ENCODE peak calls at places on chromosomes 3 and 15, in nine cellular contexts. One of them, this sample, is unnamed.

GRCh38 chr3:167078070-167078622 is 302.0 kb downstream of the ZBBX start:
- DNase-seq in CD4-positive, alpha-beta T cell: no peak
- DNase-seq in bronchial epithelial cell: no peak
- DNase-seq in heart left ventricle: no peak
- DNase-seq in OCI-LY7: no peak
- DNase-seq in lower leg skin: no peak
- DNase-seq in cardiac fibroblast: no peak
- DNase-seq in psoas muscle: no peak
- DNase-seq in left ventricle myocardium inferior: no peak
- DNase-seq in this sample: no peak

GRCh38 chr3:123739754-123740153 is 144.4 kb downstream of the MYLK start:
- DNase-seq in CD4-positive, alpha-beta T cell: no peak
- DNase-seq in bronchial epithelial cell: peak; percentile 93
- DNase-seq in heart left ventricle: no peak
- DNase-seq in OCI-LY7: no peak
- DNase-seq in lower leg skin: peak; percentile 15
- DNase-seq in cardiac fibroblast: peak; percentile 47
- DNase-seq in psoas muscle: no peak
- DNase-seq in left ventricle myocardium inferior: no peak
- DNase-seq in this sample: peak; percentile 70

GRCh38 chr3:102466001-102466400 is 31.2 kb downstream of the ZPLD1 start:
- DNase-seq in CD4-positive, alpha-beta T cell: no peak
- DNase-seq in bronchial epithelial cell: no peak
- DNase-seq in heart left ventricle: no peak
- DNase-seq in OCI-LY7: no peak
- DNase-seq in lower leg skin: no peak
- DNase-seq in cardiac fibroblast: no peak
- DNase-seq in psoas muscle: no peak
- DNase-seq in left ventricle myocardium inferior: no peak
- DNase-seq in this sample: no peak

GRCh38 chr3:38649500-38650247 is at the start of gene SCN5A:
- DNase-seq in CD4-positive, alpha-beta T cell: peak; percentile 56
- DNase-seq in bronchial epithelial cell: no peak
- DNase-seq in heart left ventricle: peak; percentile 81
- DNase-seq in OCI-LY7: no peak
- DNase-seq in lower leg skin: peak; percentile 85
- DNase-seq in cardiac fibroblast: peak; percentile 28
- DNase-seq in psoas muscle: peak; percentile 59
- DNase-seq in left ventricle myocardium inferior: peak; percentile 55
- DNase-seq in this sample: no peak

GRCh38 chr3:107368999-107369398 is 8.2 kb upstream of the CCDC54 start:
- DNase-seq in CD4-positive, alpha-beta T cell: no peak
- DNase-seq in bronchial epithelial cell: no peak
- DNase-seq in heart left ventricle: no peak
- DNase-seq in OCI-LY7: no peak
- DNase-seq in lower leg skin: no peak
- DNase-seq in cardiac fibroblast: no peak
- DNase-seq in psoas muscle: no peak
- DNase-seq in left ventricle myocardium inferior: no peak
- DNase-seq in this sample: no peak

GRCh38 chr15:22850055-22850454 is 11.6 kb downstream of the NIPA2 start:
- DNase-seq in CD4-positive, alpha-beta T cell: no peak
- DNase-seq in bronchial epithelial cell: no peak
- DNase-seq in heart left ventricle: no peak
- DNase-seq in OCI-LY7: no peak
- DNase-seq in lower leg skin: no peak
- DNase-seq in cardiac fibroblast: peak; percentile 30
- DNase-seq in psoas muscle: no peak
- DNase-seq in left ventricle myocardium inferior: no peak
- DNase-seq in this sample: no peak

GRCh38 chr3:64150527-64151238 is 74.6 kb downstream of the PRICKLE2 start:
- DNase-seq in CD4-positive, alpha-beta T cell: no peak
- DNase-seq in bronchial epithelial cell: peak; percentile 87
- DNase-seq in heart left ventricle: peak; percentile 66
- DNase-seq in OCI-LY7: no peak
- DNase-seq in lower leg skin: peak; percentile 31
- DNase-seq in cardiac fibroblast: peak; percentile 82
- DNase-seq in psoas muscle: peak; percentile 59
- DNase-seq in left ventricle myocardium inferior: peak; percentile 63
- DNase-seq in this sample: peak; percentile 89

GRCh38 chr3:133124511-133124910 is 86.3 kb downstream of the TMEM108 start:
- DNase-seq in CD4-positive, alpha-beta T cell: no peak
- DNase-seq in bronchial epithelial cell: no peak
- DNase-seq in heart left ventricle: no peak
- DNase-seq in OCI-LY7: no peak
- DNase-seq in lower leg skin: no peak
- DNase-seq in cardiac fibroblast: peak; percentile 22
- DNase-seq in psoas muscle: no peak
- DNase-seq in left ventricle myocardium inferior: peak; percentile 15
- DNase-seq in this sample: no peak

GRCh38 chr3:170735821-170736220 is 134.2 kb downstream of the RPL22L1 start:
- DNase-seq in CD4-positive, alpha-beta T cell: no peak
- DNase-seq in bronchial epithelial cell: no peak
- DNase-seq in heart left ventricle: no peak
- DNase-seq in OCI-LY7: no peak
- DNase-seq in lower leg skin: no peak
- DNase-seq in cardiac fibroblast: no peak
- DNase-seq in psoas muscle: no peak
- DNase-seq in left ventricle myocardium inferior: no peak
- DNase-seq in this sample: no peak

GRCh38 chr3:150589759-150590158 is 13.4 kb upstream of the SELENOT start:
- DNase-seq in CD4-positive, alpha-beta T cell: no peak
- DNase-seq in bronchial epithelial cell: peak; percentile 48
- DNase-seq in heart left ventricle: no peak
- DNase-seq in OCI-LY7: no peak
- DNase-seq in lower leg skin: no peak
- DNase-seq in cardiac fibroblast: peak; percentile 9
- DNase-seq in psoas muscle: no peak
- DNase-seq in left ventricle myocardium inferior: no peak
- DNase-seq in this sample: peak; percentile 3

GRCh38 chr15:92079047-92079446 is 225.5 kb downstream of the SLCO3A1 start:
- DNase-seq in CD4-positive, alpha-beta T cell: no peak
- DNase-seq in bronchial epithelial cell: no peak
- DNase-seq in heart left ventricle: no peak
- DNase-seq in OCI-LY7: peak; percentile 51
- DNase-seq in lower leg skin: no peak
- DNase-seq in cardiac fibroblast: no peak
- DNase-seq in psoas muscle: no peak
- DNase-seq in left ventricle myocardium inferior: no peak
- DNase-seq in this sample: no peak

GRCh38 chr3:175349181-175349580 is 490.0 kb downstream of the NAALADL2 start:
- DNase-seq in CD4-positive, alpha-beta T cell: no peak
- DNase-seq in bronchial epithelial cell: no peak
- DNase-seq in heart left ventricle: no peak
- DNase-seq in OCI-LY7: peak; percentile 36
- DNase-seq in lower leg skin: no peak
- DNase-seq in cardiac fibroblast: no peak
- DNase-seq in psoas muscle: no peak
- DNase-seq in left ventricle myocardium inferior: no peak
- DNase-seq in this sample: no peak

GRCh38 chr3:120907659-120908029 is 361 bp upstream of the STXBP5L start:
- DNase-seq in CD4-positive, alpha-beta T cell: no peak
- DNase-seq in bronchial epithelial cell: no peak
- DNase-seq in heart left ventricle: no peak
- DNase-seq in OCI-LY7: no peak
- DNase-seq in lower leg skin: no peak
- DNase-seq in cardiac fibroblast: no peak
- DNase-seq in psoas muscle: no peak
- DNase-seq in left ventricle myocardium inferior: no peak
- DNase-seq in this sample: no peak

GRCh38 chr3:129485681-129486056 is 42.8 kb upstream of the RHO start:
- DNase-seq in CD4-positive, alpha-beta T cell: no peak
- DNase-seq in bronchial epithelial cell: peak; percentile 92
- DNase-seq in heart left ventricle: peak; percentile 83
- DNase-seq in OCI-LY7: no peak
- DNase-seq in lower leg skin: peak; percentile 98
- DNase-seq in cardiac fibroblast: peak; percentile 99
- DNase-seq in psoas muscle: peak; percentile 88
- DNase-seq in left ventricle myocardium inferior: peak; percentile 72
- DNase-seq in this sample: peak; percentile 100

GRCh38 chr3:38002940-38003339 is 12.4 kb downstream of the VILL start:
- DNase-seq in CD4-positive, alpha-beta T cell: no peak
- DNase-seq in bronchial epithelial cell: no peak
- DNase-seq in heart left ventricle: no peak
- DNase-seq in OCI-LY7: no peak
- DNase-seq in lower leg skin: no peak
- DNase-seq in cardiac fibroblast: no peak
- DNase-seq in psoas muscle: no peak
- DNase-seq in left ventricle myocardium inferior: no peak
- DNase-seq in this sample: no peak

GRCh38 chr15:69578792-69579587 is 126.4 kb downstream of the RPLP1 start:
- DNase-seq in CD4-positive, alpha-beta T cell: no peak
- DNase-seq in bronchial epithelial cell: peak; percentile 61
- DNase-seq in heart left ventricle: no peak
- DNase-seq in OCI-LY7: no peak
- DNase-seq in lower leg skin: no peak
- DNase-seq in cardiac fibroblast: no peak
- DNase-seq in psoas muscle: peak; percentile 61
- DNase-seq in left ventricle myocardium inferior: no peak
- DNase-seq in this sample: no peak

GRCh38 chr3:81592101-81592500 is 169.3 kb downstream of the GBE1 start:
- DNase-seq in CD4-positive, alpha-beta T cell: no peak
- DNase-seq in bronchial epithelial cell: peak; percentile 51
- DNase-seq in heart left ventricle: no peak
- DNase-seq in OCI-LY7: no peak
- DNase-seq in lower leg skin: no peak
- DNase-seq in cardiac fibroblast: peak; percentile 20
- DNase-seq in psoas muscle: no peak
- DNase-seq in left ventricle myocardium inferior: no peak
- DNase-seq in this sample: peak; percentile 8

GRCh38 chr3:82055792-82056191 is 294.3 kb upstream of the GBE1 start:
- DNase-seq in CD4-positive, alpha-beta T cell: no peak
- DNase-seq in bronchial epithelial cell: peak; percentile 78
- DNase-seq in heart left ventricle: no peak
- DNase-seq in OCI-LY7: no peak
- DNase-seq in lower leg skin: no peak
- DNase-seq in cardiac fibroblast: no peak
- DNase-seq in psoas muscle: no peak
- DNase-seq in left ventricle myocardium inferior: no peak
- DNase-seq in this sample: peak; percentile 1

GRCh38 chr15:31328425-31328998 is 1.9 kb downstream of the KLF13 start:
- DNase-seq in CD4-positive, alpha-beta T cell: peak; percentile 72
- DNase-seq in bronchial epithelial cell: peak; percentile 17
- DNase-seq in heart left ventricle: no peak
- DNase-seq in OCI-LY7: peak; percentile 50
- DNase-seq in lower leg skin: no peak
- DNase-seq in cardiac fibroblast: peak; percentile 31
- DNase-seq in psoas muscle: no peak
- DNase-seq in left ventricle myocardium inferior: peak; percentile 59
- DNase-seq in this sample: peak; percentile 31

GRCh38 chr3:135487261-135487660 is 478.3 kb upstream of the PPP2R3A start:
- DNase-seq in CD4-positive, alpha-beta T cell: no peak
- DNase-seq in bronchial epithelial cell: no peak
- DNase-seq in heart left ventricle: no peak
- DNase-seq in OCI-LY7: no peak
- DNase-seq in lower leg skin: no peak
- DNase-seq in cardiac fibroblast: no peak
- DNase-seq in psoas muscle: no peak
- DNase-seq in left ventricle myocardium inferior: no peak
- DNase-seq in this sample: no peak

GRCh38 chr15:86553116-86553515 is 473.4 kb downstream of the AGBL1 start:
- DNase-seq in CD4-positive, alpha-beta T cell: no peak
- DNase-seq in bronchial epithelial cell: peak; percentile 61
- DNase-seq in heart left ventricle: no peak
- DNase-seq in OCI-LY7: no peak
- DNase-seq in lower leg skin: no peak
- DNase-seq in cardiac fibroblast: no peak
- DNase-seq in psoas muscle: no peak
- DNase-seq in left ventricle myocardium inferior: no peak
- DNase-seq in this sample: no peak

GRCh38 chr15:86555114-86555513 is 475.4 kb downstream of the AGBL1 start:
- DNase-seq in CD4-positive, alpha-beta T cell: no peak
- DNase-seq in bronchial epithelial cell: peak; percentile 16
- DNase-seq in heart left ventricle: no peak
- DNase-seq in OCI-LY7: no peak
- DNase-seq in lower leg skin: no peak
- DNase-seq in cardiac fibroblast: no peak
- DNase-seq in psoas muscle: no peak
- DNase-seq in left ventricle myocardium inferior: no peak
- DNase-seq in this sample: no peak

GRCh38 chr15:86550075-86550474 is 470.4 kb downstream of the AGBL1 start:
- DNase-seq in CD4-positive, alpha-beta T cell: no peak
- DNase-seq in bronchial epithelial cell: no peak
- DNase-seq in heart left ventricle: no peak
- DNase-seq in OCI-LY7: no peak
- DNase-seq in lower leg skin: no peak
- DNase-seq in cardiac fibroblast: no peak
- DNase-seq in psoas muscle: no peak
- DNase-seq in left ventricle myocardium inferior: no peak
- DNase-seq in this sample: no peak
- TF ChIP-seq CTCF in CD4-positive, alpha-beta T cell: no peak
- TF ChIP-seq CTCF in bronchial epithelial cell: no peak
- TF ChIP-seq CTCF in heart left ventricle: no peak
- TF ChIP-seq CTCF in OCI-LY7: no peak
- TF ChIP-seq CTCF in lower leg skin: no peak
- TF ChIP-seq CTCF in cardiac fibroblast: no peak
- TF ChIP-seq CTCF in psoas muscle: no peak
- TF ChIP-seq CTCF in left ventricle myocardium inferior: no peak
- TF ChIP-seq CTCF in this sample: no peak

GRCh38 chr3:55339390-55339789 is 147.7 kb downstream of the WNT5A start:
- DNase-seq in CD4-positive, alpha-beta T cell: no peak
- DNase-seq in bronchial epithelial cell: no peak
- DNase-seq in heart left ventricle: no peak
- DNase-seq in OCI-LY7: no peak
- DNase-seq in lower leg skin: no peak
- DNase-seq in cardiac fibroblast: no peak
- DNase-seq in psoas muscle: no peak
- DNase-seq in left ventricle myocardium inferior: no peak
- DNase-seq in this sample: no peak
- TF ChIP-seq CTCF in CD4-positive, alpha-beta T cell: no peak
- TF ChIP-seq CTCF in bronchial epithelial cell: no peak
- TF ChIP-seq CTCF in heart left ventricle: no peak
- TF ChIP-seq CTCF in OCI-LY7: no peak
- TF ChIP-seq CTCF in lower leg skin: no peak
- TF ChIP-seq CTCF in cardiac fibroblast: no peak
- TF ChIP-seq CTCF in psoas muscle: no peak
- TF ChIP-seq CTCF in left ventricle myocardium inferior: no peak
- TF ChIP-seq CTCF in this sample: no peak

DNA sequence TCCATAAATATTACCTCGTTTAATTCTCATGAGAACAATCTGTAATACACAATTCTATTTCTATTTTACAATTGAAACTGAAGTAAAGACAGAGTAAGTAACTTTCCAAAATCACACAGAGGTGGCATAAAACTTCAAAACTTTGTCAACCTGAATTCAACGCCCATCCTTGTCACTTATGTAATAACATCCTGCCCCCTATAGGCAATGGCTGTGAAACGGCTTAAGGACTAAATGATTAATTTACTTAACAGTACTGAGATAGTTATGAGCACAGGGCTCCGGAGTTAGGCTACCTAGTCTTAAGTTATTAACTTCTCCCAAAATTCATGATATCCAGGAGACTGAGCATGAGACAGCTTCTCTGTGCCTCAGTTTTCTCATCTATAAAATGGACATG is 293.1 kb upstream of the CHRM5 start:
- DNase-seq in CD4-positive, alpha-beta T cell: no peak
- DNase-seq in bronchial epithelial cell: peak; percentile 56
- DNase-seq in heart left ventricle: no peak
- DNase-seq in OCI-LY7: peak; percentile 65
- DNase-seq in lower leg skin: no peak
- DNase-seq in cardiac fibroblast: peak; percentile 33
- DNase-seq in psoas muscle: no peak
- DNase-seq in left ventricle myocardium inferior: no peak
- DNase-seq in this sample: peak; percentile 46
- TF ChIP-seq CTCF in CD4-positive, alpha-beta T cell: no peak
- TF ChIP-seq CTCF in bronchial epithelial cell: peak; percentile 52
- TF ChIP-seq CTCF in heart left ventricle: peak; percentile 44
- TF ChIP-seq CTCF in OCI-LY7: peak; percentile 90
- TF ChIP-seq CTCF in lower leg skin: no peak
- TF ChIP-seq CTCF in cardiac fibroblast: peak; percentile 24
- TF ChIP-seq CTCF in psoas muscle: peak; percentile 36
- TF ChIP-seq CTCF in left ventricle myocardium inferior: peak; percentile 30
- TF ChIP-seq CTCF in this sample: peak; percentile 68

GRCh38 chr15:77834276-77834990 is 201.7 kb upstream of the LINGO1 start:
- DNase-seq in CD4-positive, alpha-beta T cell: no peak
- DNase-seq in bronchial epithelial cell: no peak
- DNase-seq in heart left ventricle: peak; percentile 4
- DNase-seq in OCI-LY7: no peak
- DNase-seq in lower leg skin: no peak
- DNase-seq in cardiac fibroblast: no peak
- DNase-seq in psoas muscle: peak; percentile 7
- DNase-seq in left ventricle myocardium inferior: no peak
- DNase-seq in this sample: no peak
- TF ChIP-seq CTCF in CD4-positive, alpha-beta T cell: no peak
- TF ChIP-seq CTCF in bronchial epithelial cell: no peak
- TF ChIP-seq CTCF in heart left ventricle: no peak
- TF ChIP-seq CTCF in OCI-LY7: no peak
- TF ChIP-seq CTCF in lower leg skin: no peak
- TF ChIP-seq CTCF in cardiac fibroblast: no peak
- TF ChIP-seq CTCF in psoas muscle: no peak
- TF ChIP-seq CTCF in left ventricle myocardium inferior: no peak
- TF ChIP-seq CTCF in this sample: no peak

This sample was measured in AG10803.